ENCODE peak calls at places on chromosome 11, in nine cellular contexts. O is NCI-H510A treated with DMSO at 0.1 percent for 48 hours; F is A549; D is adrenal gland; Q is NCI-H1092 treated with DMSO at 0.1 percent for 48 hours; I is activated naive CD4-positive, alpha-beta T cell treated with anti-CD3 and anti-CD28 coated beads, Interleukin-2, amount 50 U/mL, for 72 hours; N is bronchial epithelial cell; R is small intestine; B is globus pallidus. J is an unnamed sample.

GRCh38 chr11:116849060-116849459 is 11.6 kb upstream of the APOA1 start:
- DNase-seq in B (no peak), N (no peak), I (no peak), F (no peak), O (no peak), Q (no peak), D (no peak), R (no peak), J (no peak)

GRCh38 chr11:134750619-134751018 is 338.6 kb upstream of the B3GAT1 start:
- DNase-seq in O (no peak), R (no peak), N (no peak), F (no peak), D (no peak), I (no peak), B (no peak), Q (no peak), J (no peak)

GRCh38 chr11:88631497-88631896 is 294.0 kb upstream of the CTSC start:
- DNase-seq in B (no peak), R (no peak), O (no peak), Q (no peak), N (peak), F (no peak), D (no peak), I (no peak), J (peak)

GRCh38 chr11:71189768-71190315 is 62.5 kb downstream of the SHANK2 start:
- DNase-seq in B (no peak), O (no peak), R (no peak), I (no peak), Q (no peak), N (no peak), F (no peak), D (no peak), J (no peak)

GRCh38 chr11:133896028-133896427 is 50.7 kb upstream of the SPATA19 start:
- DNase-seq in O (no peak), D (no peak), N (no peak), B (no peak), F (no peak), R (no peak), I (no peak), Q (no peak), J (no peak)

GRCh38 chr11:85750646-85751045 is 60.3 kb downstream of the SYTL2 start:
- DNase-seq in I (no peak), Q (no peak), O (no peak), B (no peak), D (no peak), N (no peak), R (no peak), F (no peak), J (no peak)

GRCh38 chr11:114233755-114234154 is 62.4 kb upstream of the NNMT start:
- DNase-seq in R (no peak), I (no peak), Q (peak), N (peak), D (no peak), O (peak), B (no peak), F (no peak), J (no peak)

GRCh38 chr11:132605794-132606570 is 926.3 kb downstream of the OPCML start:
- DNase-seq in F (no peak), O (no peak), B (no peak), R (no peak), N (no peak), Q (no peak), D (peak), I (no peak), J (no peak)

GRCh38 chr11:100830295-100830694 is 143.2 kb downstream of the ARHGAP42 start:
- DNase-seq in O (no peak), D (no peak), F (no peak), B (no peak), N (no peak), R (no peak), Q (peak), I (no peak), J (peak)

GRCh38 chr11:72771507-72771906 is 19.3 kb upstream of the ARAP1 start:
- DNase-seq in N (peak), F (no peak), D (peak), Q (no peak), R (no peak), B (no peak), I (no peak), O (no peak), J (peak)

GRCh38 chr11:26522912-26523610 is 49.0 kb downstream of the MUC15 start:
- DNase-seq in D (no peak), B (no peak), R (peak), O (no peak), Q (peak), I (no peak), N (peak), F (no peak), J (no peak)

GRCh38 chr11:1487091-1487850 is 692 bp upstream of the MOB2 start:
- DNase-seq in O (peak), I (no peak), F (no peak), B (no peak), Q (no peak), N (no peak), D (peak), R (no peak), J (no peak)

GRCh38 chr11:114008331-114008730 is 33.4 kb downstream of the HTR3A start:
- DNase-seq in D (no peak), I (no peak), O (no peak), B (no peak), N (no peak), F (no peak), R (no peak), Q (no peak), J (no peak)

GRCh38 chr11:86176165-86176884 is 68.2 kb upstream of the EED start:
- DNase-seq in N (peak), B (no peak), F (no peak), R (peak), I (peak), O (no peak), Q (no peak), D (no peak), J (no peak)

GRCh38 chr11:125416993-125417935 is 78.8 kb downstream of the FEZ1 start:
- DNase-seq in O (no peak), Q (no peak), R (no peak), F (no peak), N (no peak), B (no peak), I (no peak), D (no peak), J (no peak)

GRCh38 chr11:108697872-108698473 is 33.1 kb downstream of the DDX10 start:
- DNase-seq in F (peak), Q (peak), D (peak), N (peak), O (peak), B (peak), I (peak), R (peak), J (peak)

GRCh38 chr11:119727523-119728081 is 1.4 kb downstream of the NECTIN1 start:
- DNase-seq in N (no peak), B (no peak), D (no peak), Q (peak), F (peak), O (no peak), I (no peak), R (peak), J (no peak)

GRCh38 chr11:112588252-112588668 is 327.6 kb upstream of the PLET1 start:
- DNase-seq in R (peak), O (peak), N (peak), I (peak), Q (peak), B (peak), F (peak), D (peak), J (peak)

GRCh38 chr11:84430661-84431060 is 1144.5 kb upstream of the CCDC90B start:
- DNase-seq in B (no peak), O (peak), N (no peak), I (no peak), R (no peak), D (no peak), F (no peak), Q (no peak), J (no peak)

GRCh38 chr11:104091281-104092071 is 55.0 kb downstream of the DDI1 start:
- DNase-seq in O (no peak), R (no peak), Q (no peak), F (no peak), B (no peak), I (no peak), D (no peak), N (no peak), J (no peak)

GRCh38 chr11:22163394-22163797 is 29.5 kb upstream of the ANO5 start:
- DNase-seq in Q (no peak), R (no peak), I (no peak), F (no peak), B (no peak), O (no peak), D (peak), N (peak), J (no peak)

GRCh38 chr11:84398017-84398626 is 1112.0 kb upstream of the CCDC90B start:
- DNase-seq in Q (no peak), F (peak), D (peak), B (peak), I (no peak), R (no peak), O (peak), N (peak), J (no peak)

GRCh38 chr11:44318369-44318768 is 8.4 kb upstream of the ALX4 start:
- DNase-seq in B (no peak), F (no peak), N (no peak), O (no peak), Q (no peak), R (no peak), D (no peak), I (no peak), J (no peak)

J was measured in kidney glomerular epithelial cell.